ENCODE peak calls at places on chromosomes 3 and 15, in six cellular contexts. One of them, this sample, is unnamed.

GRCh38 chr3:174710622-174711021 is 148.5 kb upstream of the NAALADL2 start:
- DNase-seq in smooth muscle cell of the brain vasculature: no peak
- DNase-seq in AG09309: no peak
- DNase-seq in mesothelial cell of epicardium: no peak
- DNase-seq in activated T-cell treated with anti-CD3 and anti-CD28 coated beads for 24 hours: no peak
- DNase-seq in HT1080: peak; percentile 24
- DNase-seq in this sample: no peak

GRCh38 chr3:11559816-11560633 is 83.7 kb downstream of the VGLL4 start:
- DNase-seq in mesothelial cell of epicardium: no peak
- DNase-seq in HT1080: no peak
- DNase-seq in activated T-cell treated with anti-CD3 and anti-CD28 coated beads for 24 hours: no peak
- DNase-seq in AG09309: no peak
- DNase-seq in smooth muscle cell of the brain vasculature: no peak
- DNase-seq in this sample: no peak

GRCh38 chr3:46690798-46691197 is 2.7 kb downstream of the ALS2CL start:
- DNase-seq in smooth muscle cell of the brain vasculature: no peak
- DNase-seq in AG09309: no peak
- DNase-seq in mesothelial cell of epicardium: no peak
- DNase-seq in HT1080: peak; percentile 17
- DNase-seq in activated T-cell treated with anti-CD3 and anti-CD28 coated beads for 24 hours: no peak
- DNase-seq in this sample: no peak

GRCh38 chr15:48520376-48521155 is 124.9 kb downstream of the FBN1 start:
- DNase-seq in mesothelial cell of epicardium: no peak
- DNase-seq in smooth muscle cell of the brain vasculature: no peak
- DNase-seq in HT1080: peak; percentile 10
- DNase-seq in activated T-cell treated with anti-CD3 and anti-CD28 coated beads for 24 hours: no peak
- DNase-seq in AG09309: no peak
- DNase-seq in this sample: no peak

GRCh38 chr15:61172325-61172724 is 56.8 kb downstream of the RORA start:
- DNase-seq in mesothelial cell of epicardium: no peak
- DNase-seq in HT1080: no peak
- DNase-seq in smooth muscle cell of the brain vasculature: no peak
- DNase-seq in activated T-cell treated with anti-CD3 and anti-CD28 coated beads for 24 hours: no peak
- DNase-seq in AG09309: no peak
- DNase-seq in this sample: no peak

GRCh38 chr15:78570710-78571109 is 5.4 kb downstream of the CHRNA5 start:
- DNase-seq in AG09309: no peak
- DNase-seq in mesothelial cell of epicardium: no peak
- DNase-seq in HT1080: no peak
- DNase-seq in smooth muscle cell of the brain vasculature: no peak
- DNase-seq in activated T-cell treated with anti-CD3 and anti-CD28 coated beads for 24 hours: no peak
- DNase-seq in this sample: no peak

GRCh38 chr15:78527325-78527724 is 12.9 kb upstream of the PSMA4 start:
- DNase-seq in smooth muscle cell of the brain vasculature: no peak
- DNase-seq in HT1080: no peak
- DNase-seq in activated T-cell treated with anti-CD3 and anti-CD28 coated beads for 24 hours: no peak
- DNase-seq in mesothelial cell of epicardium: no peak
- DNase-seq in AG09309: no peak
- DNase-seq in this sample: no peak

GRCh38 chr15:72451224-72451623 is 22.9 kb upstream of the ARIH1 start:
- DNase-seq in activated T-cell treated with anti-CD3 and anti-CD28 coated beads for 24 hours: no peak
- DNase-seq in mesothelial cell of epicardium: no peak
- DNase-seq in smooth muscle cell of the brain vasculature: no peak
- DNase-seq in AG09309: no peak
- DNase-seq in HT1080: no peak
- DNase-seq in this sample: no peak

GRCh38 chr15:48992545-48992944 is 28.8 kb upstream of the SHC4 start:
- DNase-seq in HT1080: no peak
- DNase-seq in AG09309: no peak
- DNase-seq in smooth muscle cell of the brain vasculature: no peak
- DNase-seq in mesothelial cell of epicardium: no peak
- DNase-seq in activated T-cell treated with anti-CD3 and anti-CD28 coated beads for 24 hours: no peak
- DNase-seq in this sample: no peak

GRCh38 chr15:66411190-66411589 is 24.5 kb downstream of the MAP2K1 start:
- DNase-seq in activated T-cell treated with anti-CD3 and anti-CD28 coated beads for 24 hours: no peak
- DNase-seq in AG09309: no peak
- DNase-seq in HT1080: peak; percentile 59
- DNase-seq in smooth muscle cell of the brain vasculature: no peak
- DNase-seq in mesothelial cell of epicardium: no peak
- DNase-seq in this sample: no peak

GRCh38 chr15:47561102-47561501 is 156.2 kb upstream of the SEMA6D start:
- DNase-seq in smooth muscle cell of the brain vasculature: no peak
- DNase-seq in mesothelial cell of epicardium: no peak
- DNase-seq in HT1080: no peak
- DNase-seq in AG09309: no peak
- DNase-seq in activated T-cell treated with anti-CD3 and anti-CD28 coated beads for 24 hours: no peak
- DNase-seq in this sample: no peak

GRCh38 chr15:45734244-45734643 is 99.4 kb downstream of the SQOR start:
- DNase-seq in mesothelial cell of epicardium: no peak
- DNase-seq in activated T-cell treated with anti-CD3 and anti-CD28 coated beads for 24 hours: no peak
- DNase-seq in HT1080: no peak
- DNase-seq in AG09309: no peak
- DNase-seq in smooth muscle cell of the brain vasculature: no peak
- DNase-seq in this sample: no peak

GRCh38 chr3:42535981-42536784 is 33.7 kb downstream of the VIPR1 start:
- DNase-seq in AG09309: no peak
- DNase-seq in activated T-cell treated with anti-CD3 and anti-CD28 coated beads for 24 hours: no peak
- DNase-seq in HT1080: peak; percentile 20
- DNase-seq in smooth muscle cell of the brain vasculature: no peak
- DNase-seq in mesothelial cell of epicardium: no peak
- DNase-seq in this sample: no peak

GRCh38 chr3:84108442-84108971 is 850.3 kb upstream of the CADM2 start:
- DNase-seq in activated T-cell treated with anti-CD3 and anti-CD28 coated beads for 24 hours: no peak
- DNase-seq in AG09309: no peak
- DNase-seq in mesothelial cell of epicardium: no peak
- DNase-seq in HT1080: peak; percentile 92
- DNase-seq in smooth muscle cell of the brain vasculature: no peak
- DNase-seq in this sample: peak; percentile 52

GRCh38 chr3:67602816-67603215 is 51.6 kb downstream of the SUCLG2 start:
- DNase-seq in activated T-cell treated with anti-CD3 and anti-CD28 coated beads for 24 hours: no peak
- DNase-seq in mesothelial cell of epicardium: no peak
- DNase-seq in HT1080: no peak
- DNase-seq in smooth muscle cell of the brain vasculature: no peak
- DNase-seq in AG09309: no peak
- DNase-seq in this sample: no peak

GRCh38 chr15:38112406-38112805 is 140.2 kb upstream of the SPRED1 start:
- DNase-seq in smooth muscle cell of the brain vasculature: no peak
- DNase-seq in AG09309: no peak
- DNase-seq in mesothelial cell of epicardium: no peak
- DNase-seq in activated T-cell treated with anti-CD3 and anti-CD28 coated beads for 24 hours: no peak
- DNase-seq in HT1080: peak; percentile 13
- DNase-seq in this sample: no peak

GRCh38 chr3:146044046-146044445 is 116.9 kb downstream of the PLOD2 start:
- DNase-seq in activated T-cell treated with anti-CD3 and anti-CD28 coated beads for 24 hours: no peak
- DNase-seq in smooth muscle cell of the brain vasculature: no peak
- DNase-seq in mesothelial cell of epicardium: no peak
- DNase-seq in HT1080: no peak
- DNase-seq in AG09309: no peak
- DNase-seq in this sample: no peak

GRCh38 chr15:34855893-34856292 is 60.5 kb upstream of the ACTC1 start:
- DNase-seq in HT1080: peak; percentile 65
- DNase-seq in smooth muscle cell of the brain vasculature: no peak
- DNase-seq in AG09309: no peak
- DNase-seq in mesothelial cell of epicardium: no peak
- DNase-seq in activated T-cell treated with anti-CD3 and anti-CD28 coated beads for 24 hours: no peak
- DNase-seq in this sample: no peak

GRCh38 chr3:55879901-55880331 is 392.8 kb upstream of the WNT5A start:
- DNase-seq in HT1080: no peak
- DNase-seq in smooth muscle cell of the brain vasculature: no peak
- DNase-seq in AG09309: no peak
- DNase-seq in mesothelial cell of epicardium: no peak
- DNase-seq in activated T-cell treated with anti-CD3 and anti-CD28 coated beads for 24 hours: no peak
- DNase-seq in this sample: no peak

GRCh38 chr3:127915115-127915936 is at the start of gene KBTBD12:
- DNase-seq in mesothelial cell of epicardium: no peak
- DNase-seq in smooth muscle cell of the brain vasculature: no peak
- DNase-seq in HT1080: no peak
- DNase-seq in activated T-cell treated with anti-CD3 and anti-CD28 coated beads for 24 hours: no peak
- DNase-seq in AG09309: no peak
- DNase-seq in this sample: no peak

GRCh38 chr3:10568549-10568948 is 63.2 kb upstream of the ATP2B2 start:
- DNase-seq in HT1080: no peak
- DNase-seq in AG09309: no peak
- DNase-seq in mesothelial cell of epicardium: no peak
- DNase-seq in activated T-cell treated with anti-CD3 and anti-CD28 coated beads for 24 hours: no peak
- DNase-seq in smooth muscle cell of the brain vasculature: no peak
- DNase-seq in this sample: no peak

GRCh38 chr3:12004741-12005513 is 739 bp downstream of the SYN2 start:
- DNase-seq in smooth muscle cell of the brain vasculature: no peak
- DNase-seq in AG09309: no peak
- DNase-seq in mesothelial cell of epicardium: no peak
- DNase-seq in HT1080: no peak
- DNase-seq in activated T-cell treated with anti-CD3 and anti-CD28 coated beads for 24 hours: no peak
- DNase-seq in this sample: no peak

GRCh38 chr3:195135921-195136320 is 135.0 kb downstream of the XXYLT1 start:
- DNase-seq in HT1080: no peak
- DNase-seq in smooth muscle cell of the brain vasculature: no peak
- DNase-seq in AG09309: no peak
- DNase-seq in mesothelial cell of epicardium: no peak
- DNase-seq in activated T-cell treated with anti-CD3 and anti-CD28 coated beads for 24 hours: no peak
- DNase-seq in this sample: no peak

GRCh38 chr3:38235466-38235865 is 30.1 kb upstream of the SLC22A13 start:
- DNase-seq in AG09309: no peak
- DNase-seq in smooth muscle cell of the brain vasculature: no peak
- DNase-seq in HT1080: peak; percentile 33
- DNase-seq in mesothelial cell of epicardium: no peak
- DNase-seq in activated T-cell treated with anti-CD3 and anti-CD28 coated beads for 24 hours: no peak
- DNase-seq in this sample: no peak

GRCh38 chr3:105233056-105233455 is 133.7 kb upstream of the ALCAM start:
- DNase-seq in HT1080: no peak
- DNase-seq in smooth muscle cell of the brain vasculature: no peak
- DNase-seq in activated T-cell treated with anti-CD3 and anti-CD28 coated beads for 24 hours: no peak
- DNase-seq in AG09309: no peak
- DNase-seq in mesothelial cell of epicardium: no peak
- DNase-seq in this sample: no peak

GRCh38 chr15:70508561-70509281 is 254.6 kb downstream of the UACA start:
- DNase-seq in HT1080: peak; percentile 89
- DNase-seq in activated T-cell treated with anti-CD3 and anti-CD28 coated beads for 24 hours: no peak
- DNase-seq in mesothelial cell of epicardium: no peak
- DNase-seq in AG09309: peak; percentile 57
- DNase-seq in smooth muscle cell of the brain vasculature: no peak
- DNase-seq in this sample: peak; percentile 81

GRCh38 chr15:25246641-25247417 is 192.0 kb downstream of the UBE3A start:
- DNase-seq in smooth muscle cell of the brain vasculature: no peak
- DNase-seq in HT1080: no peak
- DNase-seq in mesothelial cell of epicardium: peak; percentile 5
- DNase-seq in AG09309: no peak
- DNase-seq in activated T-cell treated with anti-CD3 and anti-CD28 coated beads for 24 hours: no peak
- DNase-seq in this sample: no peak

GRCh38 chr3:62622553-62623174 is 249.3 kb upstream of the FEZF2 start:
- DNase-seq in smooth muscle cell of the brain vasculature: peak; percentile 43
- DNase-seq in mesothelial cell of epicardium: no peak
- DNase-seq in activated T-cell treated with anti-CD3 and anti-CD28 coated beads for 24 hours: no peak
- DNase-seq in HT1080: peak; percentile 69
- DNase-seq in AG09309: no peak
- DNase-seq in this sample: no peak

GRCh38 chr3:179653777-179654117 is 907 bp downstream of the USP13 start:
- DNase-seq in smooth muscle cell of the brain vasculature: no peak
- DNase-seq in HT1080: peak; percentile 38
- DNase-seq in activated T-cell treated with anti-CD3 and anti-CD28 coated beads for 24 hours: peak; percentile 7
- DNase-seq in mesothelial cell of epicardium: no peak
- DNase-seq in AG09309: no peak
- DNase-seq in this sample: no peak

GRCh38 chr15:66827698-66828055 is 125.6 kb downstream of the SMAD6 start:
- DNase-seq in mesothelial cell of epicardium: no peak
- DNase-seq in smooth muscle cell of the brain vasculature: no peak
- DNase-seq in AG09309: no peak
- DNase-seq in activated T-cell treated with anti-CD3 and anti-CD28 coated beads for 24 hours: no peak
- DNase-seq in HT1080: no peak
- DNase-seq in this sample: no peak

GRCh38 chr15:40062816-40063562 is 24.0 kb upstream of the SRP14 start:
- DNase-seq in HT1080: no peak
- DNase-seq in activated T-cell treated with anti-CD3 and anti-CD28 coated beads for 24 hours: no peak
- DNase-seq in smooth muscle cell of the brain vasculature: no peak
- DNase-seq in mesothelial cell of epicardium: no peak
- DNase-seq in AG09309: no peak
- DNase-seq in this sample: no peak

GRCh38 chr3:6805236-6805635 is 55.7 kb upstream of the GRM7 start:
- DNase-seq in smooth muscle cell of the brain vasculature: no peak
- DNase-seq in activated T-cell treated with anti-CD3 and anti-CD28 coated beads for 24 hours: no peak
- DNase-seq in HT1080: peak; percentile 77
- DNase-seq in mesothelial cell of epicardium: no peak
- DNase-seq in AG09309: no peak
- DNase-seq in this sample: peak; percentile 42

GRCh38 chr3:188472331-188472730 is 318.4 kb downstream of the LPP start:
- DNase-seq in HT1080: no peak
- DNase-seq in activated T-cell treated with anti-CD3 and anti-CD28 coated beads for 24 hours: no peak
- DNase-seq in smooth muscle cell of the brain vasculature: no peak
- DNase-seq in mesothelial cell of epicardium: no peak
- DNase-seq in AG09309: no peak
- DNase-seq in this sample: no peak

GRCh38 chr3:177345049-177345972 is 148.0 kb upstream of the TBL1XR1 start:
- DNase-seq in AG09309: peak; percentile 86
- DNase-seq in mesothelial cell of epicardium: no peak
- DNase-seq in HT1080: peak; percentile 99
- DNase-seq in smooth muscle cell of the brain vasculature: peak; percentile 80
- DNase-seq in activated T-cell treated with anti-CD3 and anti-CD28 coated beads for 24 hours: peak; percentile 56
- DNase-seq in this sample: peak; percentile 94

GRCh38 chr15:86103825-86104224 is 24.2 kb downstream of the AGBL1 start:
- DNase-seq in mesothelial cell of epicardium: no peak
- DNase-seq in smooth muscle cell of the brain vasculature: no peak
- DNase-seq in activated T-cell treated with anti-CD3 and anti-CD28 coated beads for 24 hours: no peak
- DNase-seq in HT1080: no peak
- DNase-seq in AG09309: no peak
- DNase-seq in this sample: no peak

GRCh38 chr3:159855599-159856495 is 132.8 kb upstream of the IL12A start:
- DNase-seq in smooth muscle cell of the brain vasculature: no peak
- DNase-seq in activated T-cell treated with anti-CD3 and anti-CD28 coated beads for 24 hours: no peak
- DNase-seq in mesothelial cell of epicardium: no peak
- DNase-seq in AG09309: no peak
- DNase-seq in HT1080: no peak
- DNase-seq in this sample: no peak

GRCh38 chr3:177196473-177197040 is 725 bp downstream of the TBL1XR1 start:
- DNase-seq in smooth muscle cell of the brain vasculature: no peak
- DNase-seq in AG09309: no peak
- DNase-seq in activated T-cell treated with anti-CD3 and anti-CD28 coated beads for 24 hours: peak; percentile 44
- DNase-seq in HT1080: peak; percentile 55
- DNase-seq in mesothelial cell of epicardium: peak; percentile 22
- DNase-seq in this sample: no peak

GRCh38 chr15:38187646-38188313 is 64.9 kb upstream of the SPRED1 start:
- DNase-seq in activated T-cell treated with anti-CD3 and anti-CD28 coated beads for 24 hours: no peak
- DNase-seq in HT1080: no peak
- DNase-seq in smooth muscle cell of the brain vasculature: no peak
- DNase-seq in AG09309: no peak
- DNase-seq in mesothelial cell of epicardium: no peak
- DNase-seq in this sample: no peak

This sample was measured in non-pigmented ciliary epithelial cell.